ENCODE peak calls at places on chromosomes 5 and 9, in eight cellular contexts. O, L, X, G, Y, N, S and Q are unnamed samples.

GRCh38 chr9:99023831-99024230 is 80.1 kb downstream of the COL15A1 start:
- DNase-seq in N (no peak), X (no peak), S (peak; percentile 72), G (no peak), O (no peak), Y (no peak), L (no peak), Q (no peak)

GRCh38 chr5:114363837-114364236 is 2.0 kb downstream of the KCNN2 start:
- DNase-seq in Y (no peak), O (no peak), S (no peak), L (no peak), G (no peak), X (no peak), N (no peak), Q (no peak)

GRCh38 chr9:93156475-93157008 is 22.5 kb upstream of the NINJ1 start:
- DNase-seq in O (no peak), S (no peak), Y (no peak), G (no peak), X (no peak), N (peak; percentile 48), L (no peak), Q (no peak)

GRCh38 chr5:130280528-130281217 is 376.4 kb downstream of the CHSY3 start:
- DNase-seq in O (no peak), G (no peak), L (no peak), Y (no peak), X (no peak), S (no peak), N (no peak), Q (no peak)

GRCh38 chr5:142674438-142675210 is 11.3 kb downstream of the FGF1 start:
- DNase-seq in S (peak; percentile 82), Y (no peak), G (no peak), X (peak; percentile 61), N (no peak), L (no peak), O (peak; percentile 60), Q (no peak)

GRCh38 chr5:1842026-1842819 is 40.5 kb downstream of the IRX4 start:
- DNase-seq in S (no peak), O (no peak), L (no peak), N (no peak), X (no peak), G (no peak), Y (no peak), Q (no peak)

GRCh38 chr5:128227984-128228383 is 144.4 kb downstream of the SLC12A2 start:
- DNase-seq in L (no peak), Y (no peak), N (no peak), G (no peak), X (no peak), S (peak; percentile 84), O (peak; percentile 85), Q (no peak)

GRCh38 chr9:83059417-83059816 is 3.5 kb downstream of the RASEF start:
- DNase-seq in L (no peak), G (no peak), Y (no peak), X (no peak), N (no peak), O (peak; percentile 27), S (no peak), Q (no peak)

GRCh38 chr5:84430863-84431663 is 46.4 kb upstream of the EDIL3 start:
- DNase-seq in X (no peak), N (no peak), Y (no peak), G (no peak), O (peak; percentile 60), L (no peak), S (peak; percentile 31), Q (no peak)

GRCh38 chr9:93071464-93071863 is 13.0 kb downstream of the SUSD3 start:
- DNase-seq in Y (no peak), O (no peak), S (peak; percentile 55), G (no peak), X (no peak), N (no peak), L (no peak), Q (peak; percentile 46)

GRCh38 chr9:18207735-18208134 is 266.2 kb upstream of the ADAMTSL1 start:
- DNase-seq in X (no peak), N (no peak), O (no peak), L (no peak), G (no peak), S (no peak), Y (no peak), Q (no peak)

GRCh38 chr9:120914953-120915352 is 11.6 kb downstream of the TRAF1 start:
- DNase-seq in N (no peak), L (no peak), O (peak; percentile 90), X (no peak), Y (no peak), G (no peak), S (no peak), Q (no peak)
- H3K27ac ChIP-seq in N (no peak overlapping the region), L (no peak overlapping the region), O (no peak overlapping the region), X (no peak overlapping the region), Y (no peak overlapping the region), G (no peak overlapping the region), S (no peak overlapping the region), Q (peak overlapping the region; percentile 98)

GRCh38 chr5:37938861-37939260 is 99.0 kb upstream of the GDNF start:
- DNase-seq in X (no peak), O (peak; percentile 57), N (no peak), L (no peak), G (no peak), Y (no peak), S (no peak), Q (no peak)

GRCh38 chr5:37940931-37941623 is 101.2 kb upstream of the GDNF start:
- DNase-seq in S (no peak), N (no peak), X (no peak), O (peak; percentile 93), G (no peak), Y (no peak), L (no peak), Q (no peak)

GRCh38 chr5:37933586-37933985 is 93.7 kb upstream of the GDNF start:
- DNase-seq in X (no peak), O (no peak), S (no peak), G (no peak), L (no peak), N (no peak), Y (no peak), Q (no peak)

GRCh38 chr5:37932450-37932849 is 92.6 kb upstream of the GDNF start:
- DNase-seq in O (no peak), Y (no peak), G (no peak), N (no peak), L (no peak), X (no peak), S (no peak), Q (no peak)

DNA sequence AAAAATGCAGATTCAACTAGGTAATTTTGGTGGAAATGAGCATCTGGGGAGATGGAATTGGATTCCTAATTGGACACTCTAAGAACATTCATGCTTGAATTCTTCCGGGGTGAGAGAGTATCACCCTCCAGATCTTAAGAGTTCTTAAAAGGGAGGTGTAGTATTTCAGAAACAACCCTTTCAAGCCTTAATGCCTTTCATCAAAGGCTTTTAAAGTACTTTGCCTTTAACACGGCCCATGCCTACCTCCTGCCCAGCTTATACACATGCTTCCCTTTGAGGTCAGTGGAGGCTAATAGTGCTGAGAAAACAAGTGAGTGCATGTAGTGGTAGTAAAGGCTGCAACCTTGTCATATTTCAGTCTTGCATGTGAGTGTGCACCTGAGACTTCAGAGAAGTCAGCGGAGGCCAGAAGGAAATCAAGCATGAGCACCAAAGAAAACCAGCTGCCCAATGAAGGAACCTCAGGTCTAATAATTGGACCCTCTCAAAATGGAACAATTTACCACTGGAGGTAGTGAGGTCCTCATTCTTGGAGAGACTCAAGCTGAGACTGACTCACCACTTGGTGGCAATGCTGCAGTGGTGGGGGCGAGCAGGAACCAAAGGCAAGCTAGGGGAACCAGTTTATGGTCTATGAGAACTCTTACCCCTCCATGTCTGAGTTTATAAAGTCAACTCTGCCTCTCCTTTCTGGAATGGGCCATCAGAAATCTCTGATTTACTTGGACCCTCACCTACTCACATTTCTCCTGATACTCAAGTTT is 98.4 kb upstream of the GDNF start:
- DNase-seq in S (no peak), L (no peak), G (no peak), N (no peak), O (peak; percentile 12), Y (no peak), X (no peak), Q (no peak)
- TF ChIP-seq CTCF in S (no peak), L (no peak), G (no peak), N (no peak), O (no peak), Y (no peak), X (no peak), Q (no peak)

DNA sequence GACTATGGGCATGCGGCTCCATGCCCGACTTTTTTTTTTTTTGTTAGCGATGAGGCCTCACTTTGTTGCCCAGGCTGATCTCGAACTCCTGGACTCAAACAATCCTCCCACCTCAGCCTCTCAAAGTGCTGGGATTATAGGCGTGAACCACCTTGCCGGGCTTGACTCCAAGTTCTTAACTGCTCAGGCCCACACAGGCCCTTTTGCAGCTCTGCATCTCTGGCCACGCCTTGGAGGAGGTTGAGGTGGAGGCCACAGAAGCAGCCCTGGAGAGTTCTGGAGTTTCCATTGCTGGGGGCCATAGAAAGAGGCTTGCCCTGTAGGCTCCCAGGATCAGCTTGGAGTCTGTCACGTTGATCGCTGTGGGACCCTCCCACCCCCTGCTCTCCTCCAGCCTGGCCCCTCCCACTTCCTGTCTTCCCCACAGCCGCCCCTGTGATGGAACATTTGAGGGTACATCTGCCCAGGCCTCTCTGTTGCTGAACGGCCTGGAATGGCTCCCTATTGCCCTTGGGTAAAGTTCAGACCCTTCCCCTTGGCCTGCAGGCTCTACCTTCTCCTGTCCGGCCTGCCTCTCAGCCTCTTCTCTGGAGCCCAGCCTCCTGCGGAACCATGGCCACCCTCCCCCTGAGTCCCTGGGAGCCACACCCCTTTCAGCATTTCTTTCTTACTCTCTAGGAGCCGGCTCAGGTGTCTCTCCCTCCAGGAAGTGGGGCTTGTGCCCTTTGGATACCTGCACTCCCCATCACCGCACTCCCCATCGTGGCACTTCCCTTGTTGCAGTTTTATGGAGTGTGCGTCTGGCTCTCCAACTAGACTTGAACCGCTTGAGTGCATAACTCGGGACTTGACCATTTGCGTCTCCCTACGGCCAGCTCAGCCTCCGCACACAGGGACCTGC is 30.4 kb upstream of the IER5L start:
- DNase-seq in N (no peak), G (no peak), X (no peak), S (no peak), Y (peak; percentile 42), O (peak; percentile 40), L (no peak), Q (no peak)
- H3K27ac ChIP-seq in N (no peak overlapping the region), G (no peak overlapping the region), X (no peak overlapping the region), S (peak overlapping the region; percentile 31), Y (no peak overlapping the region), O (no peak overlapping the region), L (no peak overlapping the region), Q (no peak overlapping the region)

GRCh38 chr5:151313357-151313756 is 9.8 kb upstream of the SLC36A3 start:
- DNase-seq in G (no peak), S (no peak), Y (no peak), X (no peak), L (no peak), N (no peak), O (no peak), Q (no peak)

GRCh38 chr5:151315998-151316597 is 12.5 kb upstream of the SLC36A3 start:
- DNase-seq in Y (peak; percentile 86), X (peak; percentile 75), S (peak; percentile 88), O (peak; percentile 55), G (peak; percentile 17), N (peak; percentile 7), L (peak; percentile 74), Q (peak; percentile 63)

GRCh38 chr5:151320481-151320880 is 16.9 kb upstream of the SLC36A3 start:
- DNase-seq in X (no peak), Y (no peak), G (no peak), S (no peak), O (no peak), N (no peak), L (no peak), Q (no peak)

DNA sequence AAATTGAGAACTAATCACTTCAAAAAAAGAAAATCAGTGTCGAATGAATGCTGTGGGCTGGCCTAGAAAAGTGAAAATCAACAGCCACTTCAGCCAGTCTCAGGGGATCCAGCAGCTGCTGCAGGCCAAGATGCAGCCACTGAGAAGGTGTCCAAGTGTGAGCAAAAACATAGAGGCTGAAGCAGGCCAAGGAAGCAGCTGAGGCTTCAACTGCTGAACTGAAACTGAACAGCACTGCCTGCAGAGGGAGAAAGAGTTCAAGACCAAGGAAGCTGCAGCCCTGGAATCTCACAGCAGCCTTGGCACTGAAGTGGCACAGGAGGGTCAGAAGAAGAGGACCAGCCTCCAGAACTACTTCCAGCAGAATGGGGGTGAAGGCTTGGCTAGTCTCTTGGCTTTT is 15.8 kb upstream of the SLC36A3 start:
- DNase-seq in X (peak; percentile 39), Y (no peak), G (no peak), L (peak; percentile 13), O (peak; percentile 11), N (no peak), S (peak; percentile 51), Q (no peak)
- TF ChIP-seq CTCF in X (peak; percentile 23), Y (no peak), G (peak; percentile 10), L (peak; percentile 37), O (no peak), N (peak; percentile 22), S (peak; percentile 41), Q (no peak)